ENCODE peak calls at places on chromosomes 6 and 20, in four cellular contexts. N is ovary, B is A549, X is esophagus muscularis mucosa. C is an unnamed sample.

GRCh38 chr6:25172819-25173218 is 106.4 kb upstream of the CARMIL1 start:
- DNase-seq in N (no peak), B (no peak), X (no peak), C (no peak)

GRCh38 chr6:43933111-43933885 is 163.3 kb downstream of the VEGFA start:
- DNase-seq in N (no peak), B (no peak), X (no peak), C (no peak)

GRCh38 chr20:37081717-37082289 is 14.0 kb downstream of the RBL1 start:
- DNase-seq in N (no peak), B (no peak), X (no peak), C (peak; percentile 41)

GRCh38 chr6:111750753-111751684 is 122.2 kb downstream of the FYN start:
- DNase-seq in N (no peak), B (no peak), X (no peak), C (no peak)

GRCh38 chr6:161066511-161066910 is 74.9 kb downstream of the MAP3K4 start:
- DNase-seq in N (no peak), B (no peak), X (no peak), C (no peak)

GRCh38 chr6:34816635-34817301 is 24.9 kb downstream of the BLTP3A start:
- DNase-seq in N (no peak), B (no peak), X (no peak), C (no peak)

GRCh38 chr6:84967389-84967788 is 203.0 kb upstream of the TBX18 start:
- DNase-seq in N (no peak), B (peak; percentile 20), X (no peak), C (no peak)

GRCh38 chr20:63421094-63421692 is 51.3 kb downstream of the KCNQ2 start:
- DNase-seq in N (no peak), B (no peak), X (no peak), C (no peak)

GRCh38 chr20:37375227-37375626 is 29.3 kb downstream of the SRC start:
- DNase-seq in N (no peak), B (no peak), X (no peak), C (no peak)

GRCh38 chr6:140773276-140773675 is 1359.4 kb upstream of the GJE1 start:
- DNase-seq in N (no peak), B (no peak), X (no peak), C (no peak)

GRCh38 chr6:145749632-145750031 is 14.3 kb upstream of the EPM2A start:
- DNase-seq in N (no peak), B (no peak), X (no peak), C (no peak)

GRCh38 chr6:79441222-79441621 is 96.0 kb downstream of the LCA5 start:
- DNase-seq in N (no peak), B (no peak), X (no peak), C (no peak)

GRCh38 chr20:24746351-24746685 is 202.8 kb upstream of the CST7 start:
- DNase-seq in N (no peak), B (peak; percentile 76), X (no peak), C (no peak)

GRCh38 chr6:29631209-29631810 is 1.7 kb downstream of the GABBR1 start:
- DNase-seq in N (no peak), B (no peak), X (no peak), C (no peak)

GRCh38 chr6:163415620-163416379 is 1.3 kb downstream of the QKI start:
- DNase-seq in N (peak; percentile 57), B (peak; percentile 46), X (no peak), C (peak; percentile 53)

GRCh38 chr20:20820780-20821495 is 108.5 kb upstream of the RALGAPA2 start:
- DNase-seq in N (no peak), B (no peak), X (no peak), C (no peak)

GRCh38 chr20:63942250-63943006 is 13.8 kb downstream of the UCKL1 start:
- DNase-seq in N (no peak), B (no peak), X (no peak), C (no peak)

GRCh38 chr6:29925341-29926080 is 16.8 kb upstream of the HLA-A start:
- DNase-seq in N (no peak), B (no peak), X (no peak), C (no peak)

GRCh38 chr6:42136508-42137191 is 5.8 kb downstream of the C6orf132 start:
- DNase-seq in N (no peak), B (peak; percentile 58), X (no peak), C (no peak)

GRCh38 chr20:45450097-45450818 is 19.3 kb upstream of the WFDC2 start:
- DNase-seq in N (no peak), B (peak; percentile 28), X (no peak), C (peak; percentile 25)

GRCh38 chr6:7680393-7681075 is 45.4 kb upstream of the BMP6 start:
- DNase-seq in N (no peak), B (no peak), X (peak; percentile 62), C (no peak)

GRCh38 chr6:141152951-141153350 is 979.8 kb upstream of the GJE1 start:
- DNase-seq in N (no peak), B (no peak), X (no peak), C (no peak)

GRCh38 chr6:108561742-108562502 is 1.2 kb downstream of the FOXO3 start:
- DNase-seq in N (peak; percentile 54), B (no peak), X (no peak), C (no peak)

GRCh38 chr20:55103188-55103587 is 627.8 kb downstream of the DOK5 start:
- DNase-seq in N (no peak), B (no peak), X (no peak), C (no peak)

GRCh38 chr6:94196891-94197290 is 777.5 kb upstream of the EPHA7 start:
- DNase-seq in N (no peak), B (no peak), X (no peak), C (no peak)

GRCh38 chr6:25312034-25312620 is 33.0 kb downstream of the CARMIL1 start:
- DNase-seq in N (no peak), B (no peak), X (no peak), C (no peak)

GRCh38 chr20:440636-441035 is 21.7 kb downstream of the TBC1D20 start:
- DNase-seq in N (no peak), B (no peak), X (no peak), C (no peak)

GRCh38 chr6:5136856-5137255 is 51.7 kb downstream of the PPP1R3G start:
- DNase-seq in N (no peak), B (no peak), X (no peak), C (no peak)

GRCh38 chr6:168678177-168678576 is 237.2 kb downstream of the SMOC2 start:
- DNase-seq in N (no peak), B (no peak), X (no peak), C (no peak)

GRCh38 chr6:168678588-168678987 is 237.6 kb downstream of the SMOC2 start:
- DNase-seq in N (no peak), B (no peak), X (no peak), C (no peak)

GRCh38 chr6:168675933-168676551 is 235.1 kb downstream of the SMOC2 start:
- DNase-seq in N (no peak), B (no peak), X (no peak), C (no peak)

GRCh38 chr6:168675375-168675774 is 234.4 kb downstream of the SMOC2 start:
- DNase-seq in N (no peak), B (no peak), X (no peak), C (no peak)

GRCh38 chr6:168676552-168677317 is 235.8 kb downstream of the SMOC2 start:
- DNase-seq in N (no peak), B (no peak), X (no peak), C (no peak)
- TF ChIP-seq EP300 in N (no peak), B (no peak), X (no peak), C (no peak)

GRCh38 chr20:50675671-50676376 is 15.5 kb downstream of the RIPOR3 start:
- DNase-seq in N (no peak), B (no peak), X (no peak), C (no peak)

GRCh38 chr20:50671626-50672025 is 19.7 kb downstream of the RIPOR3 start:
- DNase-seq in N (no peak), B (no peak), X (no peak), C (no peak)

GRCh38 chr20:50673146-50673830 is 18.1 kb downstream of the RIPOR3 start:
- DNase-seq in N (no peak), B (no peak), X (no peak), C (no peak)

GRCh38 chr20:50672400-50673145 is 18.8 kb downstream of the RIPOR3 start:
- DNase-seq in N (no peak), B (no peak), X (no peak), C (no peak)

DNA sequence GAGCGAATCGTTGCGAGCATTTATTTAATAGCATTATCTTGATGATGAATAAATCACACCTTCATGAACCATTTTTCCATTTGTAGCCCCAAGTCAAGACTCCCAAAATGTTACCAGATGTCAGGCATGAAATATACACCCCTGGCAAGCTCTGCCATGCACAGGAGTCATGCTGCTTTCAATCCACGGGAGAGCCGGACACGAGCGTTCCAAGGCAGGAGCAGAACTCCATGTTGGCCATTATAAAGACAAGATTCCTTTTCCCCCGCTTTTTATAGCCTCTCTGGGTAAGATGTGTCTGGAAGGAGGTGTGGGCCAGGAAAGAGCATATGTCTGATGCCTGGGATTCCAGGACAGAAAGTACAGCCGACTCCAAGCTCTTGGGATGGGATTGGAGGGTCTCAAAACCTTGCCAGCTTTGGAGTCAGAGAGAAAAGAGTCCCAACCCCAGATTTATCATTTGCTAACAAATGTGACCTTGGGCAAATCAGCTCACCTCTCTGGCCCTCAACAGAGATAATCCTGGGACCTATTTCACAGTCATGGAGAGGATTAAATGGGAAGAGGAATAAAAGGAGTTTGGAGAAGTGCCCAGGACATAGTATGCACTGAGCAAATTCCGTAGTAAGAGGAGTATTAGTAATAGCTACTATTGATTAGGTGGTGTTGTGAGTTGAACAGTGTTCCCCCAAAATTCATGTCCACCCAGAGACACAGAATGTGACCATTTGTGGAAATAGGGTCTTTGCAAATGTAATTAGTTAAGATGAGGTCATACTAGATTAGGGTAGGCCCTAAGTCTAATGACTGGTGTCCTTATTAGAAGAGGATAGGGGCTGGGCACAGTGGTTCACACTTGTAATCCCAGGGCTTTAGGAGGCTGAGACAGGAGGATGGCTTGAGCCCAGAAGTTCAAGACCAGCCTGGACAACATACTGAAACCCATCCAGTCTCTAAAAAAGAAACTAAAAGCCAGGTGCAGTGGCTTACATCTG is 17.2 kb downstream of the RIPOR3 start:
- DNase-seq in N (no peak), B (no peak), X (no peak), C (no peak)
- TF ChIP-seq EP300 in N (no peak), B (no peak), X (no peak), C (no peak)

DNA sequence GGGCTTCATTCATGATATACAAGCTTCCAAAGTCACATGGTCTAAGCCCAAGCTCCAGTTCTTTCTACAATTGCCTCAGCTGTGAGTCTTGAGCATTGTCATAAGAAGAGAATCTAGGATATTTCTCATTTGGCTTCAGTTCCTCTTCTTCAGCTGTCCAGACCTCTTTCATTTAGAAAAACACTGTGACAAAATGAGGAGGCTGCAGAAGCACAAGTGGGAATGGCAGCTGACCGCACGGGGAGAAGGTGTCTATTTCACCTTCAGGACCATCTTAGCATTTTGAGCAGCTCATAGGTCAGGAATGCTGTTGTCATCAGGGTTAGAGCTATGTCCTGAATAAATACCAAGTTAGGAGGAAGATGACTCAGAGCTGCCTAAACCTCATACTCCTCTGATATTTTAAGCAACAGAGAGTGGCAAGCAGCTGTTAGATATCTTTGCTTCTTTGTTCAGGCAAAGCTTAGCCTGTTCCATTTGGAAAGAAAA is 390.1 kb upstream of the CITED2 start:
- DNase-seq in N (peak; percentile 31), B (peak; percentile 47), X (no peak), C (peak; percentile 55)
- TF ChIP-seq EP300 in N (no peak), B (no peak), X (no peak), C (peak; percentile 85)

GRCh38 chr20:49701313-49701731 is 12.4 kb downstream of the B4GALT5 start:
- DNase-seq in N (no peak), B (no peak), X (no peak), C (no peak)

GRCh38 chr20:49698477-49698876 is 15.2 kb downstream of the B4GALT5 start:
- DNase-seq in N (no peak), B (no peak), X (no peak), C (no peak)

GRCh38 chr20:49699200-49699992 is 14.3 kb downstream of the B4GALT5 start:
- DNase-seq in N (no peak), B (peak; percentile 74), X (no peak), C (no peak)

GRCh38 chr20:49701916-49702315 is 11.8 kb downstream of the B4GALT5 start:
- DNase-seq in N (no peak), B (no peak), X (no peak), C (no peak)

GRCh38 chr20:49700411-49701185 is 13.1 kb downstream of the B4GALT5 start:
- DNase-seq in N (no peak), B (no peak), X (no peak), C (no peak)
- TF ChIP-seq EP300 in N (no peak), B (peak; percentile 64), X (no peak), C (no peak)

C was measured in tibial nerve.